ENCODE peak calls at places on chromosome 16, in nine cellular contexts. D, O, A, X, L, T, R, N and C are unnamed samples.

GRCh38 chr16:77943770-77944169 is 78.6 kb upstream of the CLEC3A start:
- DNase-seq in D (no peak), O (no peak), A (peak), X (no peak), L (no peak), T (no peak), R (no peak), N (no peak), C (no peak)

GRCh38 chr16:49890876-49891275 is 35.0 kb upstream of the ZNF423 start:
- DNase-seq in D (no peak), O (no peak), A (no peak), X (no peak), L (no peak), T (peak), R (peak), N (no peak), C (no peak)

GRCh38 chr16:82199209-82199608 is 29.2 kb upstream of the MPHOSPH6 start:
- DNase-seq in D (no peak), O (no peak), A (no peak), X (no peak), L (no peak), T (no peak), R (no peak), N (no peak), C (no peak)

GRCh38 chr16:84700518-84701277 is 898 bp downstream of the USP10 start:
- DNase-seq in D (no peak), O (peak), A (no peak), X (no peak), L (no peak), T (no peak), R (peak), N (no peak), C (no peak)

GRCh38 chr16:24253192-24253591 is 2.9 kb upstream of the CACNG3 start:
- DNase-seq in D (no peak), O (peak), A (peak), X (no peak), L (no peak), T (peak), R (peak), N (no peak), C (no peak)

GRCh38 chr16:77657016-77657415 is 65.3 kb upstream of the NUDT7 start:
- DNase-seq in D (no peak), O (no peak), A (no peak), X (no peak), L (no peak), T (no peak), R (no peak), N (no peak), C (peak)

GRCh38 chr16:22641030-22641671 is 130.5 kb downstream of the NPIPB5 start:
- DNase-seq in D (no peak), O (no peak), A (no peak), X (no peak), L (no peak), T (no peak), R (no peak), N (no peak), C (no peak)

GRCh38 chr16:67842509-67843342 is 606 bp downstream of the THAP11 start:
- DNase-seq in D (no peak), O (peak), A (no peak), X (no peak), L (peak), T (peak), R (peak), N (no peak), C (no peak)

GRCh38 chr16:67676939-67677338 is 10.3 kb downstream of the C16orf86 start:
- DNase-seq in D (no peak), O (no peak), A (no peak), X (no peak), L (no peak), T (no peak), R (no peak), N (no peak), C (no peak)

GRCh38 chr16:35252356-35252936 is 1793.0 kb downstream of the TP53TG3F start:
- DNase-seq in D (no peak), O (no peak), A (no peak), X (no peak), L (no peak), T (no peak), R (no peak), N (no peak), C (no peak)